ENCODE peak calls at places on chromosome 15, in five cellular contexts. One of them, this sample, is unnamed.

GRCh38 chr15:33242165-33242564 is 47.7 kb upstream of the FMN1 start:
- DNase-seq in mesothelial cell of epicardium: no peak
- DNase-seq in transverse colon: no peak
- DNase-seq in pancreas: no peak
- DNase-seq in fibroblast of pulmonary artery: peak
- DNase-seq in this sample: no peak

GRCh38 chr15:78075490-78076230 is 1.9 kb downstream of the TBC1D2B start:
- DNase-seq in mesothelial cell of epicardium: no peak
- DNase-seq in transverse colon: peak
- DNase-seq in fibroblast of pulmonary artery: peak
- DNase-seq in pancreas: peak
- DNase-seq in this sample: no peak

GRCh38 chr15:78317145-78317836 is 17.9 kb upstream of the SKIC8 start:
- DNase-seq in mesothelial cell of epicardium: no peak
- DNase-seq in pancreas: no peak
- DNase-seq in transverse colon: peak
- DNase-seq in fibroblast of pulmonary artery: peak
- DNase-seq in this sample: no peak

GRCh38 chr15:31365655-31366127 is 39.1 kb downstream of the KLF13 start:
- DNase-seq in pancreas: peak
- DNase-seq in fibroblast of pulmonary artery: peak
- DNase-seq in mesothelial cell of epicardium: peak
- DNase-seq in transverse colon: peak
- DNase-seq in this sample: peak

GRCh38 chr15:33985287-33985686 is 17.0 kb downstream of the CHRM5 start:
- DNase-seq in mesothelial cell of epicardium: no peak
- DNase-seq in transverse colon: no peak
- DNase-seq in pancreas: no peak
- DNase-seq in fibroblast of pulmonary artery: peak
- DNase-seq in this sample: no peak

GRCh38 chr15:56298723-56299122 is 55.0 kb upstream of the RFX7 start:
- DNase-seq in pancreas: no peak
- DNase-seq in transverse colon: no peak
- DNase-seq in mesothelial cell of epicardium: no peak
- DNase-seq in fibroblast of pulmonary artery: no peak
- DNase-seq in this sample: no peak

GRCh38 chr15:31077981-31078380 is 23.5 kb downstream of the TRPM1 start:
- DNase-seq in fibroblast of pulmonary artery: no peak
- DNase-seq in transverse colon: no peak
- DNase-seq in mesothelial cell of epicardium: no peak
- DNase-seq in pancreas: no peak
- DNase-seq in this sample: no peak

GRCh38 chr15:39963806-39964205 is 29.9 kb downstream of the EIF2AK4 start:
- DNase-seq in mesothelial cell of epicardium: no peak
- DNase-seq in transverse colon: no peak
- DNase-seq in fibroblast of pulmonary artery: no peak
- DNase-seq in pancreas: no peak
- DNase-seq in this sample: no peak

GRCh38 chr15:70093481-70094309 is 4.0 kb downstream of the TLE3 start:
- DNase-seq in pancreas: peak
- DNase-seq in mesothelial cell of epicardium: no peak
- DNase-seq in transverse colon: peak
- DNase-seq in fibroblast of pulmonary artery: peak
- DNase-seq in this sample: no peak

GRCh38 chr15:71337197-71337845 is 222.1 kb downstream of the THSD4 start:
- DNase-seq in pancreas: peak
- DNase-seq in fibroblast of pulmonary artery: no peak
- DNase-seq in transverse colon: no peak
- DNase-seq in mesothelial cell of epicardium: no peak
- DNase-seq in this sample: no peak

GRCh38 chr15:89401636-89402252 is 67.1 kb upstream of the POLG start:
- DNase-seq in transverse colon: no peak
- DNase-seq in fibroblast of pulmonary artery: peak
- DNase-seq in pancreas: no peak
- DNase-seq in mesothelial cell of epicardium: no peak
- DNase-seq in this sample: no peak

GRCh38 chr15:95682129-95682528 is 648.4 kb upstream of the NR2F2 start:
- DNase-seq in transverse colon: no peak
- DNase-seq in pancreas: no peak
- DNase-seq in mesothelial cell of epicardium: no peak
- DNase-seq in fibroblast of pulmonary artery: no peak
- DNase-seq in this sample: no peak

GRCh38 chr15:96326551-96327154 is 3.8 kb upstream of the NR2F2 start:
- DNase-seq in pancreas: peak
- DNase-seq in mesothelial cell of epicardium: peak
- DNase-seq in transverse colon: peak
- DNase-seq in fibroblast of pulmonary artery: peak
- DNase-seq in this sample: no peak

GRCh38 chr15:34986326-34987181 is 1.5 kb downstream of the ZNF770 start:
- DNase-seq in mesothelial cell of epicardium: no peak
- DNase-seq in fibroblast of pulmonary artery: no peak
- DNase-seq in transverse colon: no peak
- DNase-seq in pancreas: no peak
- DNase-seq in this sample: no peak

GRCh38 chr15:29535952-29536351 is 266.3 kb upstream of the NSMCE3 start:
- DNase-seq in transverse colon: no peak
- DNase-seq in mesothelial cell of epicardium: no peak
- DNase-seq in pancreas: no peak
- DNase-seq in fibroblast of pulmonary artery: no peak
- DNase-seq in this sample: no peak

GRCh38 chr15:47691896-47692295 is 25.4 kb upstream of the SEMA6D start:
- DNase-seq in fibroblast of pulmonary artery: no peak
- DNase-seq in mesothelial cell of epicardium: no peak
- DNase-seq in transverse colon: no peak
- DNase-seq in pancreas: no peak
- DNase-seq in this sample: no peak

GRCh38 chr15:37771462-37771861 is 163.0 kb upstream of the TMCO5A start:
- DNase-seq in mesothelial cell of epicardium: no peak
- DNase-seq in pancreas: no peak
- DNase-seq in fibroblast of pulmonary artery: peak
- DNase-seq in transverse colon: no peak
- DNase-seq in this sample: no peak

GRCh38 chr15:41945701-41946100 is 26.7 kb downstream of the EHD4 start:
- DNase-seq in transverse colon: no peak
- DNase-seq in pancreas: no peak
- DNase-seq in mesothelial cell of epicardium: no peak
- DNase-seq in fibroblast of pulmonary artery: no peak
- DNase-seq in this sample: no peak

GRCh38 chr15:57782731-57783130 is 76.2 kb downstream of the POLR2M start:
- DNase-seq in pancreas: no peak
- DNase-seq in transverse colon: no peak
- DNase-seq in mesothelial cell of epicardium: no peak
- DNase-seq in fibroblast of pulmonary artery: no peak
- DNase-seq in this sample: no peak

GRCh38 chr15:56835598-56836275 is 82.7 kb upstream of the TCF12 start:
- DNase-seq in pancreas: no peak
- DNase-seq in mesothelial cell of epicardium: peak
- DNase-seq in transverse colon: no peak
- DNase-seq in fibroblast of pulmonary artery: peak
- DNase-seq in this sample: no peak

GRCh38 chr15:58139631-58140522 is 1.7 kb downstream of the AQP9 start:
- DNase-seq in pancreas: no peak
- DNase-seq in fibroblast of pulmonary artery: peak
- DNase-seq in transverse colon: no peak
- DNase-seq in mesothelial cell of epicardium: no peak
- DNase-seq in this sample: no peak

GRCh38 chr15:66997212-66997611 is 68.2 kb upstream of the SMAD3 start:
- DNase-seq in mesothelial cell of epicardium: no peak
- DNase-seq in fibroblast of pulmonary artery: peak
- DNase-seq in transverse colon: no peak
- DNase-seq in pancreas: no peak
- DNase-seq in this sample: no peak

GRCh38 chr15:90818251-90819210 is 49.9 kb upstream of the FURIN start:
- DNase-seq in fibroblast of pulmonary artery: no peak
- DNase-seq in mesothelial cell of epicardium: no peak
- DNase-seq in pancreas: no peak
- DNase-seq in transverse colon: no peak
- DNase-seq in this sample: peak

GRCh38 chr15:45262906-45263456 is 10.9 kb downstream of the SLC28A2 start:
- DNase-seq in pancreas: no peak
- DNase-seq in mesothelial cell of epicardium: no peak
- DNase-seq in fibroblast of pulmonary artery: no peak
- DNase-seq in transverse colon: no peak
- DNase-seq in this sample: no peak

GRCh38 chr15:55526559-55527036 is 18.6 kb upstream of the DNAAF4 start:
- DNase-seq in mesothelial cell of epicardium: no peak
- DNase-seq in transverse colon: no peak
- DNase-seq in fibroblast of pulmonary artery: peak
- DNase-seq in pancreas: peak
- DNase-seq in this sample: no peak

GRCh38 chr15:52284164-52284563 is 11.4 kb downstream of the MYO5C start:
- DNase-seq in mesothelial cell of epicardium: no peak
- DNase-seq in transverse colon: no peak
- DNase-seq in fibroblast of pulmonary artery: peak
- DNase-seq in pancreas: no peak
- DNase-seq in this sample: no peak

DNA sequence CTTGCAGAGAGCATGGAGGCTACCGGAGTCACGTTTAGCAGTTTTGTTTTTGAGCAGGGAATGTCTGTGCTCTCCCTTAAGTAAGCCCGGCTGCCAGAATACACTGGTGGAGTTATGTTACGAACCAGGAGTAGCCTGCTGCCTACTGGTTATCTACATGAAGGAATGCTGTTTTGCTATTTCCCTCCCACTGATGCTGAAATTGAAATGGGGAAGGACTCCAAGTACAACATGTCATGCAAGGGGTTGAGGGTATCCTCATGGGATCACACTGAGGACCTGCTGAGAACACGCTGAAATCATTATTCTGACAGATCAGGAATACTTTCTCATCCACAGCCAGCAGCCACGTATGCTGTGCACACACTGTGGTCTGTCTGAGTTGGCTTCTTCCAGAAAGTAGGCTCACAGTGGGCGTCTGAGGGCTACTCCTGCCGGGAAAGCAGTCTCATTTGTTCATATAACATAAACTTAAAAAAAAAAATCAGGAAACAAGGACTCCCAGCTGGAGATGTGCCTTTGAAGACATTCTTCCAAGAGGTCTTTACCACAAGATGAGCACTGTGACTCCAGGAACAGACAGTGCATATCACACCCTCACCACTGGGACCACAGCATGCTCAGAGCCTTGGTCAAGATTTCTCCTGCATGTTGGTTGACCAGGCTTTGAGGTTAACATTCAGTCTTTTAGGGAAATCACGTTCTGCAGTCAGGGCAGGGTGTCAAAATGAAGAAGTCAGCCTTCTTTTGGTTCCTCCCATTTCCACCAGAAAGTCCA is 300.4 kb upstream of the RASGRP1 start:
- DNase-seq in pancreas: no peak
- DNase-seq in mesothelial cell of epicardium: no peak
- DNase-seq in fibroblast of pulmonary artery: peak
- DNase-seq in transverse colon: no peak
- DNase-seq in this sample: no peak
- TF ChIP-seq CTCF in pancreas: no peak
- TF ChIP-seq CTCF in mesothelial cell of epicardium: no peak
- TF ChIP-seq CTCF in fibroblast of pulmonary artery: peak
- TF ChIP-seq CTCF in transverse colon: no peak
- TF ChIP-seq CTCF in this sample: no peak

GRCh38 chr15:62060116-62060895 is at the start of gene VPS13C:
- DNase-seq in pancreas: peak
- DNase-seq in fibroblast of pulmonary artery: peak
- DNase-seq in transverse colon: peak
- DNase-seq in mesothelial cell of epicardium: peak
- DNase-seq in this sample: peak
- TF ChIP-seq CTCF in pancreas: peak
- TF ChIP-seq CTCF in fibroblast of pulmonary artery: peak
- TF ChIP-seq CTCF in transverse colon: peak
- TF ChIP-seq CTCF in mesothelial cell of epicardium: peak
- TF ChIP-seq CTCF in this sample: peak

GRCh38 chr15:73617910-73618309 is 15.3 kb downstream of the NPTN start:
- DNase-seq in transverse colon: no peak
- DNase-seq in fibroblast of pulmonary artery: no peak
- DNase-seq in pancreas: no peak
- DNase-seq in mesothelial cell of epicardium: no peak
- DNase-seq in this sample: no peak
- TF ChIP-seq CTCF in transverse colon: no peak
- TF ChIP-seq CTCF in fibroblast of pulmonary artery: no peak
- TF ChIP-seq CTCF in pancreas: no peak
- TF ChIP-seq CTCF in mesothelial cell of epicardium: no peak
- TF ChIP-seq CTCF in this sample: no peak

GRCh38 chr15:62426387-62426956 is 261.4 kb upstream of the C2CD4B start:
- DNase-seq in transverse colon: no peak
- DNase-seq in mesothelial cell of epicardium: no peak
- DNase-seq in pancreas: no peak
- DNase-seq in fibroblast of pulmonary artery: no peak
- DNase-seq in this sample: no peak
- TF ChIP-seq CTCF in transverse colon: no peak
- TF ChIP-seq CTCF in mesothelial cell of epicardium: no peak
- TF ChIP-seq CTCF in pancreas: no peak
- TF ChIP-seq CTCF in fibroblast of pulmonary artery: no peak
- TF ChIP-seq CTCF in this sample: no peak

GRCh38 chr15:100687532-100688215 is 85.3 kb downstream of the ASB7 start:
- DNase-seq in pancreas: no peak
- DNase-seq in fibroblast of pulmonary artery: peak
- DNase-seq in transverse colon: no peak
- DNase-seq in mesothelial cell of epicardium: no peak
- DNase-seq in this sample: no peak
- TF ChIP-seq CTCF in pancreas: no peak
- TF ChIP-seq CTCF in fibroblast of pulmonary artery: no peak
- TF ChIP-seq CTCF in transverse colon: no peak
- TF ChIP-seq CTCF in mesothelial cell of epicardium: no peak
- TF ChIP-seq CTCF in this sample: no peak

DNA sequence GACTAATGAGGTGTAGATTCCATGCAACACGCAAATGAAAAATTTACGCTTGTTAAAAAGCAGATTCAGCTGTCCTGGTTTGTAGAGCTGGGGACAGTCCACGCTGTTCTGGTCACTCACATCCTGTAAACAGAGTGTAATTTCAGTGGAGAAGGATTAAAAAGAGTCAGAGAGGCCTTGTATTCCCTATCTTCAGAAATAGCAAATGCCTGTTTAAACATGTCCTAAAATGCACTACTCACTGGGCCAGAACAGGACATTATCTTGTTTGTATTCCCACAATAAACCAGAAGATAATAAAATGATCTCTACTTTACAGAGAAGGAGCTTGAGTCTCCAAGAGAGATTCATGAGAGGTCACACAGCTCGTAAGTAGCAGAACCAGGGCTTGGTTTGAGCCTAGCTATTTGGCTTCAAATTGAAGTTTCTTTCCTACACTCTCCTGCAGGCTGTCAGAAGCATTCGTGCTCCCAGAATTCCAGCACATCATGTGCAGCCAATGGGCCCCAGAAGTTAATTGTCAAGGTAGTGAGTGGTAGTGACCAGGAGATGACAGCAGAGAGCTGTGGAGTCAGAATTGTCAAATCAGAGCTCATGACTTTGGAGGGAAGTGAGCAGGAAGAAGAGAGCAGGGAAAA is 242.5 kb downstream of the ATP8B4 start:
- DNase-seq in transverse colon: no peak
- DNase-seq in fibroblast of pulmonary artery: no peak
- DNase-seq in mesothelial cell of epicardium: no peak
- DNase-seq in pancreas: peak
- DNase-seq in this sample: no peak
- TF ChIP-seq CTCF in transverse colon: peak
- TF ChIP-seq CTCF in fibroblast of pulmonary artery: peak
- TF ChIP-seq CTCF in mesothelial cell of epicardium: no peak
- TF ChIP-seq CTCF in pancreas: peak
- TF ChIP-seq CTCF in this sample: no peak